ENCODE peak calls at places on chromosomes 11 and 22, in seven cellular contexts. F is HepG2, K is HCT116, V is A549, P is GM12878, Z is SK-N-SH, N is GM23338. Q is an unnamed sample.

GRCh38 chr22:23219787-23220484 is 39.6 kb downstream of the BCR start:
- DNase-seq in F (no peak), K (no peak), V (no peak), P (peak), Z (no peak), N (no peak), Q (no peak)

GRCh38 chr22:31135706-31136105 is 4.6 kb downstream of the PLA2G3 start:
- DNase-seq in F (no peak), K (no peak), V (no peak), P (no peak), Z (peak), N (no peak), Q (no peak)

GRCh38 chr11:88484873-88485621 is 147.5 kb upstream of the CTSC start:
- DNase-seq in F (peak), K (peak), V (peak), P (peak), Z (peak), N (peak), Q (peak)

GRCh38 chr11:114880458-114880857 is 202.1 kb downstream of the NXPE2 start:
- DNase-seq in F (no peak), K (no peak), V (no peak), P (no peak), Z (no peak), N (no peak), Q (no peak)

GRCh38 chr22:24421428-24421931 is 5.9 kb upstream of the ADORA2A start:
- DNase-seq in F (peak), K (peak), V (peak), P (no peak), Z (peak), N (peak), Q (no peak)

GRCh38 chr11:68870470-68870869 is 28.8 kb upstream of the CPT1A start:
- DNase-seq in F (no peak), K (no peak), V (no peak), P (no peak), Z (no peak), N (peak), Q (no peak)

GRCh38 chr22:50537765-50538164 is 7.9 kb upstream of the KLHDC7B start:
- DNase-seq in F (no peak), K (no peak), V (no peak), P (no peak), Z (peak), N (no peak), Q (no peak)

GRCh38 chr11:17256512-17256911 is 20.0 kb upstream of the NUCB2 start:
- DNase-seq in F (no peak), K (no peak), V (no peak), P (no peak), Z (no peak), N (no peak), Q (no peak)

GRCh38 chr11:96204366-96204659 is 138.7 kb downstream of the MAML2 start:
- DNase-seq in F (no peak), K (no peak), V (no peak), P (no peak), Z (no peak), N (no peak), Q (no peak)

GRCh38 chr11:868802-869201 is 26.1 kb downstream of the TSPAN4 start:
- DNase-seq in F (no peak), K (no peak), V (no peak), P (no peak), Z (no peak), N (no peak), Q (no peak)

GRCh38 chr11:19506803-19507466 is 205.7 kb upstream of the NAV2 start:
- DNase-seq in F (no peak), K (no peak), V (no peak), P (no peak), Z (no peak), N (no peak), Q (no peak)

GRCh38 chr22:37639070-37639760 is at the start of gene SH3BP1:
- DNase-seq in F (peak), K (no peak), V (no peak), P (no peak), Z (peak), N (peak), Q (no peak)

GRCh38 chr11:65504671-65505433 is 6.0 kb downstream of the MALAT1 start:
- DNase-seq in F (no peak), K (no peak), V (no peak), P (no peak), Z (no peak), N (no peak), Q (no peak)

GRCh38 chr22:27133951-27134664 is 476.7 kb downstream of the MIAT start:
- DNase-seq in F (no peak), K (no peak), V (peak), P (no peak), Z (no peak), N (no peak), Q (no peak)

GRCh38 chr11:2458321-2458720 is 13.5 kb downstream of the KCNQ1 start:
- DNase-seq in F (no peak), K (no peak), V (no peak), P (no peak), Z (no peak), N (no peak), Q (no peak)

GRCh38 chr11:117795726-117796455 is 1.1 kb downstream of the DSCAML1 start:
- DNase-seq in F (no peak), K (no peak), V (no peak), P (no peak), Z (peak), N (peak), Q (no peak)

GRCh38 chr22:50530280-50530856 is 556 bp upstream of the TYMP start:
- DNase-seq in F (peak), K (peak), V (peak), P (no peak), Z (no peak), N (peak), Q (no peak)

GRCh38 chr11:71222318-71223080 is 29.9 kb downstream of the SHANK2 start:
- DNase-seq in F (no peak), K (no peak), V (no peak), P (no peak), Z (no peak), N (no peak), Q (no peak)

GRCh38 chr11:130089669-130090063 is 20.0 kb downstream of the APLP2 start:
- DNase-seq in F (peak), K (no peak), V (no peak), P (no peak), Z (no peak), N (no peak), Q (no peak)

GRCh38 chr11:20000393-20001134 is 159.7 kb downstream of the DBX1 start:
- DNase-seq in F (peak), K (no peak), V (no peak), P (no peak), Z (no peak), N (peak), Q (no peak)

DNA sequence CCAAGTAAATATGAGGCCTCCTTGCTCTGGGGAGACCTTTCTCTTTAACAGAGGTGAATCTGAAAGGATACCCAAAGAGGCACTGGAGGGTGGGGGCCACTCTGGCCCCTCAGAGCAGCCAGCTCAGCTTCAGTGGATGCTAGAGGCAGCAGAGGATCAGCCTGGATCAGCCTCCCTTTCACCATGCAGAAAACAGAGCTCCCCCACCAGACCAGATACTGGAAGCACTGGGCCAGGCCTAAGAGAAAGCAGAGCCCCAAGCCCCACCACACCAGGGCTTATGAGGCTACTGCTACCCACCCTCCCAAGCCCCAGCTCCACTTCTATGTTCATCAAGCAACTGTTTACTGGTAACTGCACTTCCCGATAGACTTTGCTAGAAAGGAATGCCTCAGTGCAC is 4.0 kb upstream of the SLC43A3 start:
- DNase-seq in F (no peak), K (no peak), V (no peak), P (no peak), Z (no peak), N (peak), Q (no peak)
- H3K27ac ChIP-seq in F (no peak), K (no peak), V (peak), P (no peak), Z (no peak), N (no peak), Q (no peak)

GRCh38 chr11:69908511-69909220 is 89.5 kb upstream of the FGF3 start:
- DNase-seq in F (no peak), K (no peak), V (no peak), P (no peak), Z (no peak), N (no peak), Q (no peak)

GRCh38 chr11:69907611-69908010 is 88.4 kb upstream of the FGF3 start:
- DNase-seq in F (no peak), K (no peak), V (no peak), P (no peak), Z (no peak), N (no peak), Q (no peak)

GRCh38 chr11:69910519-69911309 is 91.5 kb upstream of the FGF3 start:
- DNase-seq in F (no peak), K (no peak), V (no peak), P (no peak), Z (no peak), N (no peak), Q (no peak)

GRCh38 chr11:69911310-69912160 is 92.3 kb upstream of the FGF3 start:
- DNase-seq in F (no peak), K (no peak), V (no peak), P (no peak), Z (no peak), N (no peak), Q (no peak)

DNA sequence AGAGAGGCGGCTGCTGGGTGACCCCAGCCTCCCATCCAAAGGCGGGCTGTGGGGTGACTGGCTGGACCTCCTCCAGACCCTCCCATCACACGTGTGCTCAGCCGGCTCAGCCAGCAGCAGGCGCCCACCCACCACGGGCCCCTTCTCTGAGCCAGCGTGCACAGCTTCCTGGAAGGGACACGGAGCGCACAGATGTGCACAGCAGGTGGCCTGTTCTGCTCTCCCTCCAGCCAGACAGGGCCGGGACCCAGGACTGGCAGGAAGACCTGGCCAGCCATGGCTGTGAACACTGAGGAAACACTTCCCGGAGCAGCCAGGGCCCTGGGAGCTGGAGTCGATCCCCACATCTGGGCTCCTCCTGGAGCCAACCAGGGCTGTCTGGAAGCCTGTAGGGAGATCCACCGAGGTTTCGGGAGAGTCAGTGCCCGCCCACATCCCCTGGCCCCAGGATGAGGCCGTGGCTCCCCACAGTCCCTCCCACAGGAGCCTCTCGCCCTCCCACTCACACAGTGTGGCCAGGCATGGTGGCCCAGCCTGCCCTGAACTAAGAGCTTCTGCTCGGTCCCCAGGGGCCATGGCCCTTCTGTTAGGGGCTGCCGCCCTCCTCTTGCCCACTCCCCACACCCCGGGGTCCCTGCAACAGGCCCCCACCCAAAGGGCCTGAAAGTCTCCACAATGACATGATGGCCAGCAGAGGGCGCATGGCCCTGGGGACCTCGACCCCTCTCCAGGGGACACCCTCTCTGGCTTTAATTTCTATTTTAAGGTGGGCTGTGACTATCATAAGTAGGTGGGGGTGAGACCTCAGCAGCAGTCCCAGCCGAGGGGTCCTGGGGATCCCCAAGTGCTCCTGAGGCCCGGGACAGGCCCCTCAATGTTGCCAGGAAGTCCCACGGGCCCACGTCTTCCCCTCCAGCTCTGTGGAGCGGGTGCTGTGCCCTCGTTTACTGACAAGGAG is 90.6 kb upstream of the FGF3 start:
- DNase-seq in F (no peak), K (no peak), V (no peak), P (no peak), Z (peak), N (peak), Q (no peak)
- TF ChIP-seq REST in F (no peak), K (no peak), V (no peak), P (no peak), Z (no peak), N (no peak), Q (no peak)

DNA sequence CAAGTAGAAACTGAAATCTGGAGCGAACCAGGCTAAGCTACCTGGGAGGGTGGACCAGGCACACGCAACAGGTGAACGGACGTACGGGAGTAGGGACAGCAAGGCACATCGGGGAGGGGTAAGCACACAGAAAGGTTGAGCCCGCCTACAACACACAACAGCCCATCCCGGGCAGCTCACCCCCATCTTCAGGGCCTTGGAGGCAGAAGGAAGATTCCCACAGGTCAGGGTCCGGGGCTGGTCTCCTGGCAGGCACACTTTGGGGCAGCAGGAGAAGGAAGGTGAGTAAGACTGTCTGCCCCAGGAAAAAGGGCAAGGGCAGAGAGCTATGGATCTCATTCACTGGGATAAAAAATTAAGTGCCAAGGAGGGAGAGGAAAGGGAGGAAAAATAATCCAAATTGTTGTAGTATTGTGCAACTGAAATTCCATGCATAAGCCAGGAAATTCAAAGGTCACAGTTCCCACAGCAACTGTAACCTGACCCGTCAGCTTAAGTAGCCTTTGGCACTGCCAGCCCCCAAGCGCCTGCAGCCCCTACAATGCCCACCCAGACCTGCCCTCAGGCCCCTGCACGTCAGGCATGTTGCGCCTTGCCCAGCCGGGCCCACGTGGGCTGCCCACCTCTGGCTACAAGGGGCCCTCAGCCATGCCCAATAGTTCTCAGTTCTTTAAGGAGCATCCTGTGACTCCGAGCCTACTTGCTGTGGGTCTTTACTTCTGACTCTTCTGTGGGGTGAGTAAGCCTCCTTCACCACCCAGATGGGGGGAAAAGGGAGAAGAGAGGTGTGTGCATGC is 51.8 kb downstream of the MICAL3 start:
- DNase-seq in F (peak), K (no peak), V (peak), P (no peak), Z (no peak), N (peak), Q (no peak)
- H3K27ac ChIP-seq in F (peak), K (peak), V (peak), P (no peak), Z (peak), N (peak), Q (no peak)

GRCh38 chr11:8683115-8683807 is 669 bp downstream of the RPL27A start:
- DNase-seq in F (no peak), K (no peak), V (no peak), P (no peak), Z (no peak), N (no peak), Q (no peak)
- TF ChIP-seq REST in F (no peak), K (no peak), V (no peak), P (no peak), Z (no peak), N (no peak), Q (no peak)

Q was measured in Panc1.